ENCODE peak calls at places on chromosomes 4 and X, in five cellular contexts. A, I, T, S and R are unnamed samples.

GRCh38 chr4:163744861-163745260 is 250.4 kb downstream of the TMA16 start:
- DNase-seq in A (no peak), I (no peak), T (peak), S (no peak), R (no peak)

GRCh38 chr4:146095091-146095690 is 80.3 kb upstream of the LSM6 start:
- DNase-seq in A (peak), I (peak), T (no peak), S (peak), R (peak)

GRCh38 chrX:38800981-38801845 is at the start of gene MID1IP1:
- DNase-seq in A (peak), I (peak), T (no peak), S (peak), R (peak)

GRCh38 chrX:41603591-41603990 is 85.2 kb upstream of the GPR34 start:
- DNase-seq in A (no peak), I (no peak), T (no peak), S (no peak), R (no peak)

GRCh38 chrX:119757979-119758681 is at the start of gene SOWAHD:
- DNase-seq in A (peak), I (peak), T (no peak), S (peak), R (peak)

GRCh38 chr4:20724915-20725314 is 24.7 kb downstream of the PACRGL start:
- DNase-seq in A (no peak), I (no peak), T (peak), S (no peak), R (no peak)

GRCh38 chr4:2545321-2546013 is 9.0 kb downstream of the FAM193A start:
- DNase-seq in A (no peak), I (no peak), T (no peak), S (no peak), R (no peak)

GRCh38 chr4:82380344-82380743 is 6.6 kb upstream of the HNRNPD start:
- DNase-seq in A (no peak), I (no peak), T (no peak), S (no peak), R (no peak)

GRCh38 chr4:159160242-159160641 is 57.4 kb downstream of the RAPGEF2 start:
- DNase-seq in A (no peak), I (no peak), T (no peak), S (peak), R (no peak)

GRCh38 chr4:79987401-79987800 is 85.6 kb downstream of the ANTXR2 start:
- DNase-seq in A (no peak), I (no peak), T (no peak), S (no peak), R (no peak)

GRCh38 chr4:660401-660800 is 13.7 kb downstream of the ATP5ME start:
- DNase-seq in A (no peak), I (no peak), T (no peak), S (no peak), R (no peak)

GRCh38 chrX:69152398-69152797 is 12.9 kb downstream of the PJA1 start:
- DNase-seq in A (peak), I (no peak), T (no peak), S (peak), R (no peak)

GRCh38 chr4:73646117-73646516 is 25.9 kb upstream of the RASSF6 start:
- DNase-seq in A (no peak), I (no peak), T (no peak), S (no peak), R (no peak)

GRCh38 chr4:99651370-99651769 is 6.3 kb downstream of the C4orf54 start:
- DNase-seq in A (no peak), I (no peak), T (no peak), S (peak), R (no peak)

GRCh38 chr4:99653921-99654890 is 3.4 kb downstream of the C4orf54 start:
- DNase-seq in A (no peak), I (no peak), T (no peak), S (no peak), R (no peak)

GRCh38 chr4:99655315-99656081 is 2.1 kb downstream of the C4orf54 start:
- DNase-seq in A (no peak), I (no peak), T (no peak), S (no peak), R (no peak)

GRCh38 chr4:99651811-99652545 is 5.7 kb downstream of the C4orf54 start:
- DNase-seq in A (no peak), I (no peak), T (no peak), S (peak), R (no peak)

DNA sequence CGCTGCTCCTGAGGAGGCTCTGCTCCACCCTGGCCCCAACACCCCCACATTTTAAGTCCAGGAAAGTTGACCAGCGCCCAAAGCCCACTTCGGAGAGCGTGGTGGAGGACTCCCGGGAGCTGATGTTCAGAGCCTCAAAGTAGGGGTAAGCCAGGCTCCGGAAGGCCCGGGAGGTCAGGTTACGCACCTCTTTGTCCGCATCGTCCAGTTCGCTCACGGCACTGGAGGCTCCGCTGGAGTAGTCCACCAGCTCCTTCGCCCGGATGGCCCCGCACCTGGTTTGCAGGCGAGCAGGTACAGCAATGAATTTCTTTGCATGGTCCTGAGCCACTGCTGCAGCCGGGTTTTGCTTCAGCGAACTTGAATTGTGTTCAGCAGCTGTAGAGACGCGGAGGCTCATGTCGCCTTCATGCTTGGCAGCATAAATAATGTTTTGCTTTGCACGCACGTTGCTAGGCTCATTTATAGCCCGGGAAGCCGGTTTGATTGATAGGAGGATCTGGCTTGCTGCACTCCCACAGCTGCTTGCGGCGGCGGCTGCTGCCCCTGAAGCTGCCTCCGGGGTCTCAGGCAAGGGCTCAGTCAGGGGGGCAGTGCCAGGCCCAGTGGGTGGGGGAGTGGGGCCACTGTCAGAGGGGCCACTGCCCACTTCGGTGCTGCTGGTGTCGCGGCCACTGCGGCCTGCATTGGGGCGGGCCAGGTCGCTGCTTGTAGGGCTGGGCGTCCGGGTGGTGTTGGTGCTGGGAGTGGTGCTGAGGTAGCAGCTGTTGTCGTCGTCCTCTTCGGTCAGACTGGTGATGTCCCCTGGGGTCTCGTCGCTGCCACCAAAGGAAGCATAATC is 4.8 kb downstream of the C4orf54 start:
- DNase-seq in A (no peak), I (no peak), T (no peak), S (peak), R (no peak)
- TF ChIP-seq FOXM1 in A (no peak), I (no peak), T (no peak), S (no peak), R (no peak)

DNA sequence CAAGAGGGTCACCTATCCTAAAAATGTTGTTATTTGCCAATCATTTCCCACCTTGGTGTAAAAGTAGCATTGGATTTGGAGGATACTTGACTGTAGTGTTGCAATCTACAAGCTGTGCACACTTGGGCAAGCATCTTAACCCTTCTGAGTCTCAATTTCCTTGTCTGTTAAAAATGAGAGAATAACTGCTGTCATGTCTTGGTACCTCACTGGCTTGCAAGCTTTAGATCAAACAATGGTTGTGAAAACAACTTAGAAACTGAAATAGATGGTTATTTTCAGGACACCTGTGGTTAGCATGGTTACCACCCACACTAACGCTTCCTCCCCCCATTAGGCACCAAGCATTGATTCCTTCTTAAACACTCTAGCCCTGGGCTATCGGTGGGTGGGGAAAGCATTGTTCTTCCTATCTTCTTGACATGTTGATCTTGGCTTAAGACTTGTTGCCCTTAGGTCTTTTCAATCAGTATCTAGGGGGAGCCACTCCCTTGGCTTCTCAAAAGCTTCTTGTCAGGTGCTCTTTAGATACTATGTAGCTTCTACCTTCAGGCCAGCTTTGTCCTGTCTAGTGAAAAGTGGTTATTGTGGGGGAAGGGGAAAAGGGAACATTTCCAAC is 10.6 kb upstream of the AMOT start:
- DNase-seq in A (no peak), I (no peak), T (peak), S (no peak), R (no peak)
- TF ChIP-seq FOXM1 in A (no peak), I (no peak), T (peak), S (no peak), R (no peak)

GRCh38 chr4:185713272-185713671 is 98.7 kb downstream of the SORBS2 start:
- DNase-seq in A (peak), I (no peak), T (no peak), S (no peak), R (no peak)

GRCh38 chr4:185712350-185713024 is 99.5 kb downstream of the SORBS2 start:
- DNase-seq in A (peak), I (no peak), T (no peak), S (no peak), R (no peak)

GRCh38 chr4:185710487-185710995 is 101.5 kb downstream of the SORBS2 start:
- DNase-seq in A (no peak), I (no peak), T (no peak), S (no peak), R (no peak)

GRCh38 chr4:185709802-185710486 is 102.0 kb downstream of the SORBS2 start:
- DNase-seq in A (peak), I (no peak), T (no peak), S (no peak), R (no peak)

GRCh38 chr4:185711764-185712163 is 100.2 kb downstream of the SORBS2 start:
- DNase-seq in A (no peak), I (no peak), T (no peak), S (no peak), R (no peak)
- TF ChIP-seq FOXM1 in A (no peak), I (no peak), T (no peak), S (no peak), R (no peak)

GRCh38 chr4:65651031-65651430 is 19.3 kb downstream of the EPHA5 start:
- DNase-seq in A (no peak), I (no peak), T (no peak), S (no peak), R (no peak)
- TF ChIP-seq FOXM1 in A (no peak), I (no peak), T (no peak), S (no peak), R (no peak)

GRCh38 chrX:132373610-132374009 is 115.2 kb downstream of the MBNL3 start:
- DNase-seq in A (no peak), I (no peak), T (no peak), S (no peak), R (no peak)

GRCh38 chrX:132375941-132376340 is 112.9 kb downstream of the MBNL3 start:
- DNase-seq in A (no peak), I (peak), T (no peak), S (no peak), R (peak)
- TF ChIP-seq FOXM1 in A (no peak), I (no peak), T (no peak), S (no peak), R (no peak)

DNA sequence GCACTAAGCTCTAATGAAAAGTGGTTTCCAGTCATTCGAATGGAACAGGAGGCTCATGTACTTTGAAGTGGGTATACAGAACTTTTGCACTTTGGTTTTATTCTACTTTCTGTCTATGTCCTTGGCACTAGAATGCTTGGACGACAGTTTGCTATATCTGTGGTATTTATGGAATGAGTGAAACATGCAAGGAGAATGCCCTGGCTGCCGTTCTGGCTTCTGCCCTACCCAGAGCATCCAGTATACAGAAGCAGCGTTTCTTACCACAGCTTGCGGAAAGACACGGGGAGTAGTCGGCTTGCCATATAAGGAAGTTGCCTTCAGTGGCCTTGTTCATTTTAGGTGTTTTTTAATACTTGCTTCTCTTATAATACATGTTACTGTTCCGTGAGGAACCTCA is 98.0 kb downstream of the TBL1X start:
- DNase-seq in A (peak), I (no peak), T (no peak), S (no peak), R (no peak)
- TF ChIP-seq FOXM1 in A (no peak), I (no peak), T (no peak), S (no peak), R (no peak)

GRCh38 chr4:111066447-111066846 is 443.6 kb upstream of the PITX2 start:
- DNase-seq in A (no peak), I (no peak), T (no peak), S (no peak), R (no peak)

GRCh38 chr4:111066001-111066400 is 443.1 kb upstream of the PITX2 start:
- DNase-seq in A (no peak), I (no peak), T (no peak), S (no peak), R (no peak)

GRCh38 chr4:111066887-111067286 is 444.0 kb upstream of the PITX2 start:
- DNase-seq in A (no peak), I (no peak), T (no peak), S (no peak), R (no peak)

GRCh38 chr4:111074523-111075114 is 451.7 kb upstream of the PITX2 start:
- DNase-seq in A (no peak), I (no peak), T (no peak), S (no peak), R (no peak)

DNA sequence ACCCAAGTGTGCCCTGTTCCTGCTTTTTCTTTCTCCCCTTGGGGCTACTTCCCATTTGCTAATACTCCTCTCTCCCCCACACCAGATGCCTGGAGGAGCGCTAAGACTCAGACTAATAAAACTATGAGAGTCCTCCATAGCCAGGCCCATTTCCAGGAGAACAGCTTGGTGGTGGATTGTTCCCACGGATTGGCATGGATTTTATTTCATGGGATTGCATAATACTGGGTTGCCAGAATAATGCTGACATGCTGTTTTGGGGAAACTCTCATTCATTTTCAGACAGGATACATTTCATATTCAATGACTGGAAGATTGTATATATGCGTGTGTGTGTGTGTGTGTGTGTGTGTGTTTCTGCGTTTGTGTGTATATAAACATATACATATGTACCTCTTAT is 447.5 kb upstream of the PITX2 start:
- DNase-seq in A (no peak), I (no peak), T (no peak), S (no peak), R (no peak)
- TF ChIP-seq FOXM1 in A (no peak), I (no peak), T (no peak), S (no peak), R (no peak)